ENCODE peak calls at places on chromosomes 7 and 10, in ten cellular contexts. G is psoas muscle, N is PC-9, E is GM23248, R is BE2C, J is ovary, S is IMR-90, X is heart left ventricle, U is iPS DF 6.9, D is HCT116. B is an unnamed sample. For H3K36me3 and H3K27me3, the result is how much of the 10 kb centered on the place peaks cover.

GRCh38 chr7:45583296-45583695 is 9.1 kb downstream of the ADCY1 start:
- DNase-seq in G (no peak), N (no peak), E (no peak), R (no peak), J (no peak), S (no peak), X (no peak), U (no peak), D (no peak), B (no peak)

GRCh38 chr10:36494386-36494785 is 631.0 kb upstream of the ANKRD30A start:
- DNase-seq in G (no peak), N (no peak), E (peak), R (no peak), J (no peak), S (peak), X (no peak), U (no peak), D (no peak), B (peak)

GRCh38 chr7:16660702-16661464 is 14.9 kb downstream of the BZW2 start:
- DNase-seq in G (no peak), N (peak), E (peak), R (no peak), J (no peak), S (peak), X (no peak), U (no peak), D (no peak), B (no peak)

GRCh38 chr7:120402368-120402767 is 129.4 kb downstream of the KCND2 start:
- DNase-seq in G (no peak), N (peak), E (peak), R (no peak), J (no peak), S (peak), X (no peak), U (no peak), D (no peak), B (no peak)

GRCh38 chr10:51092402-51092801 is 18.1 kb downstream of the PRKG1 start:
- DNase-seq in G (peak), N (no peak), E (peak), R (peak), J (peak), S (peak), X (peak), U (no peak), D (no peak), B (peak)

GRCh38 chr7:76077435-76077834 is 29.5 kb downstream of the MDH2 start:
- DNase-seq in G (no peak), N (peak), E (no peak), R (no peak), J (no peak), S (no peak), X (no peak), U (no peak), D (no peak), B (no peak)

GRCh38 chr7:131161103-131161502 is 166.6 kb upstream of the MKLN1 start:
- DNase-seq in G (no peak), N (no peak), E (peak), R (no peak), J (no peak), S (peak), X (no peak), U (no peak), D (no peak), B (no peak)

GRCh38 chr7:140079121-140079536 is 16.4 kb upstream of the PARP12 start:
- DNase-seq in G (peak), N (no peak), E (peak), R (peak), J (peak), S (peak), X (no peak), U (peak), D (no peak), B (peak)

GRCh38 chr10:34906021-34906965 is 91.2 kb upstream of the PARD3 start:
- DNase-seq in G (peak), N (no peak), E (no peak), R (peak), J (no peak), S (peak), X (no peak), U (no peak), D (no peak), B (no peak)

GRCh38 chr7:52447781-52448180 is 587.7 kb upstream of the POM121L12 start:
- DNase-seq in G (no peak), N (peak), E (no peak), R (no peak), J (no peak), S (no peak), X (no peak), U (no peak), D (no peak), B (no peak)

GRCh38 chr10:43409385-43410109 is 561 bp upstream of the HNRNPF start:
- DNase-seq in G (peak), N (no peak), E (peak), R (no peak), J (no peak), S (no peak), X (peak), U (no peak), D (no peak), B (peak)

GRCh38 chr7:78175744-78176143 is 377.2 kb downstream of the PHTF2 start:
- DNase-seq in G (no peak), N (no peak), E (no peak), R (no peak), J (no peak), S (no peak), X (no peak), U (no peak), D (no peak), B (no peak)

GRCh38 chr10:101126684-101127628 is 4.1 kb upstream of the TLX1 start:
- DNase-seq in G (peak), N (no peak), E (no peak), R (no peak), J (no peak), S (no peak), X (no peak), U (no peak), D (no peak), B (no peak)

GRCh38 chr7:158061884-158062656 is 525.6 kb downstream of the PTPRN2 start:
- DNase-seq in G (no peak), N (no peak), E (no peak), R (no peak), J (no peak), S (no peak), X (no peak), U (no peak), D (no peak), B (no peak)

GRCh38 chr7:40027545-40027944 is 77.5 kb downstream of the CDK13 start:
- DNase-seq in G (no peak), N (no peak), E (no peak), R (no peak), J (no peak), S (no peak), X (no peak), U (no peak), D (no peak), B (no peak)

GRCh38 chr7:44565097-44565794 is 8.5 kb downstream of the DDX56 start:
- DNase-seq in G (peak), N (no peak), E (peak), R (peak), J (peak), S (peak), X (peak), U (peak), D (no peak), B (peak)

GRCh38 chr10:11949152-11949551 is 93.5 kb downstream of the UPF2 start:
- DNase-seq in G (no peak), N (no peak), E (no peak), R (no peak), J (no peak), S (no peak), X (no peak), U (no peak), D (no peak), B (no peak)

GRCh38 chr10:11946652-11947051 is 96.0 kb downstream of the UPF2 start:
- DNase-seq in G (no peak), N (no peak), E (no peak), R (no peak), J (no peak), S (no peak), X (no peak), U (no peak), D (no peak), B (no peak)

GRCh38 chr10:11950325-11951018 is 92.1 kb downstream of the UPF2 start:
- DNase-seq in G (no peak), N (no peak), E (no peak), R (no peak), J (no peak), S (no peak), X (no peak), U (no peak), D (no peak), B (no peak)

DNA sequence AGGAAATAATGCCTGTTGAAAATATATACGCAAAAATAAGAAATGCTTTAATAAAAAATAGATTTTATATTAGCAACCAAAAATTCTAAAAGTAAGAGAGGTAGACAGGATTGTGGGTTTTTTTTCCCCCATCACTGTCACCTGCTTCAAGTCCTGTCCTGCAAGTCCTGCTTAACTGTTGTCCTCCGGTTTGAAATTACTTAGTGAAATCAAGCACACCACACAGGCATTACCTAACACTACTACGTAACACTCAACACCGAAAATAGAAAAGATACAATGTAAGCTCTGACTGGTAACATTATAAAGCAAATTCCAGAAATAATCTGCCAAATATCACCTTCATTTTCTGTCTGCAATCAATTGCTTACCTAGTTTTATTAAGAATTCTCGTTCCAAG is 90.9 kb downstream of the UPF2 start:
- DNase-seq in G (no peak), N (no peak), E (no peak), R (no peak), J (no peak), S (no peak), X (no peak), U (no peak), D (no peak), B (no peak)
- H3K36me3 ChIP-seq in G (under half), N (under half), E (under half), R (under half), J (under half), S (under half), X (under half), U (under half), D (under half), B (under half)

DNA sequence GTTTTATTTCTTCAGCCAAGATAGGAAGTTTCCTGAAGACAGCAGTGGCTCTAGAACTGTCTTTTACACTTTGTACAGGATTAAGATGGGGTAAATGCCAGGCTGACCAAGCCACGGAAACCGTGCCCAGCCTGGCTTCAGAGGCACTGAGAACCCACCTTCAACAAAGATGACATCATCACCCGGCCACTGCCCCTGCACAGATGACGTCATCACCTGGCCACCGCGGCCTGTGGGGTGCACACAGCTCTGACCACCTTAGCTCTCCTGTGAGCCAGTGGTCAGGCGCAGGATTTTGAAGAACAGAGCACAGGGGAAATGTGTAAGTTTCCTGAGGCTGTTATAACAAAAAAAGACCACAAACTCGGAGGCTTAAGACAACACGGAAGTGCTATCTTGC is 486.4 kb upstream of the MKI67 start:
- DNase-seq in G (no peak), N (no peak), E (no peak), R (no peak), J (no peak), S (no peak), X (no peak), U (no peak), D (no peak), B (no peak)
- H3K4me3 ChIP-seq in G (no peak), N (no peak), E (no peak), R (no peak), J (no peak), S (no peak), X (no peak), U (no peak), D (no peak), B (no peak)

GRCh38 chr10:68565658-68566057 is 5.5 kb downstream of the TET1 start:
- DNase-seq in G (no peak), N (no peak), E (no peak), R (no peak), J (no peak), S (no peak), X (no peak), U (no peak), D (no peak), B (no peak)
- H3K27me3 ChIP-seq in G (under half), N (under half), E (under half), R (under half), J (under half), S (under half), X (under half), U (under half), D (under half), B (under half)

DNA sequence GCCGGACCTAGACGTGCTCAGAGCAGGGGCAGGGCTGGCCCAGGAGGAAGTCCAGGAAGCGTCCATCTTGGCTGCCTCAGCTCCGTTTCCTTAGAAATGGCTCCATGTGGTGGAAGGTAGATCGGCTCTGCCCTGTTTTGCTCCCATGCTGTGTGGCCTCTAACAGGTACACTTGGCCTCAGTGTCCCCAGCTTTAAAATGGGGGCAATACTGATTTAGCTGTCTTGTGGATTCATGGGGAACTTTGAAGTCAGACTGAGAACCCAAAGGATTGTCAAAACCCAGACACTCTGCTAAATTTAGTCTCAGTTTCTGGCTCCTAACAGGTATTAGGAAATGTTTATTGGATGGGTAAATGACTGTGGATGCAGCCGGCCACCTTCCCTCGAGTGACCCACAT is 15.9 kb downstream of the MTURN start:
- DNase-seq in G (no peak), N (no peak), E (no peak), R (no peak), J (no peak), S (no peak), X (no peak), U (no peak), D (no peak), B (no peak)
- H3K36me3 ChIP-seq in G (under half), N (under half), E (under half), R (under half), J (under half), S (under half), X (under half), U (under half), D (under half), B (under half)

GRCh38 chr7:70131807-70132565 is 533.7 kb downstream of the AUTS2 start:
- DNase-seq in G (no peak), N (no peak), E (no peak), R (peak), J (no peak), S (no peak), X (no peak), U (no peak), D (no peak), B (no peak)

GRCh38 chr7:70135656-70136055 is 537.4 kb downstream of the AUTS2 start:
- DNase-seq in G (no peak), N (no peak), E (no peak), R (no peak), J (no peak), S (no peak), X (no peak), U (no peak), D (no peak), B (no peak)

GRCh38 chr7:70134029-70134445 is 535.8 kb downstream of the AUTS2 start:
- DNase-seq in G (no peak), N (no peak), E (no peak), R (peak), J (no peak), S (no peak), X (no peak), U (no peak), D (no peak), B (peak)

GRCh38 chr7:70132802-70133201 is 534.5 kb downstream of the AUTS2 start:
- DNase-seq in G (no peak), N (no peak), E (no peak), R (no peak), J (no peak), S (no peak), X (no peak), U (no peak), D (no peak), B (peak)

DNA sequence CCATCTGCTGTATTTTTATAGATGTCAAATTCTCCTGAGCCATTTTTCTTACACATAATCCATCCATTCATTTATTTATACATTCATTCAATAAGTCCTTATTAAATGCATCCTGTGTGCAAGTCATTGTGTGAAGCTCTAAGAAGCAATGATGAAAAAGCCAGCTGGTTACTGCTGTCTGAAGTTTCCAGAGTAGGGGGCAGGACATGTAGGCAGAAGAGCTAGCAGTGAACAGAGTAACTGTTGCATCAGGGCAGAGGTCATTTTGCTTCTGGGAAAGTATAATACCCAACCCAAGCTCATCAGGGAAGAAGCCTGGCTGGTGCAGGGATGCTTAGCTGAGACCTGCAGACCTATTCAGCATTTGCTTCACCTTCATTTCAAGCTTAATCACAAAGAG is 535.0 kb downstream of the AUTS2 start:
- DNase-seq in G (no peak), N (no peak), E (no peak), R (peak), J (no peak), S (no peak), X (no peak), U (no peak), D (no peak), B (no peak)
- H3K4me3 ChIP-seq in G (no peak), N (no peak), E (no peak), R (no peak), J (no peak), S (no peak), X (no peak), U (no peak), D (no peak), B (no peak)

DNA sequence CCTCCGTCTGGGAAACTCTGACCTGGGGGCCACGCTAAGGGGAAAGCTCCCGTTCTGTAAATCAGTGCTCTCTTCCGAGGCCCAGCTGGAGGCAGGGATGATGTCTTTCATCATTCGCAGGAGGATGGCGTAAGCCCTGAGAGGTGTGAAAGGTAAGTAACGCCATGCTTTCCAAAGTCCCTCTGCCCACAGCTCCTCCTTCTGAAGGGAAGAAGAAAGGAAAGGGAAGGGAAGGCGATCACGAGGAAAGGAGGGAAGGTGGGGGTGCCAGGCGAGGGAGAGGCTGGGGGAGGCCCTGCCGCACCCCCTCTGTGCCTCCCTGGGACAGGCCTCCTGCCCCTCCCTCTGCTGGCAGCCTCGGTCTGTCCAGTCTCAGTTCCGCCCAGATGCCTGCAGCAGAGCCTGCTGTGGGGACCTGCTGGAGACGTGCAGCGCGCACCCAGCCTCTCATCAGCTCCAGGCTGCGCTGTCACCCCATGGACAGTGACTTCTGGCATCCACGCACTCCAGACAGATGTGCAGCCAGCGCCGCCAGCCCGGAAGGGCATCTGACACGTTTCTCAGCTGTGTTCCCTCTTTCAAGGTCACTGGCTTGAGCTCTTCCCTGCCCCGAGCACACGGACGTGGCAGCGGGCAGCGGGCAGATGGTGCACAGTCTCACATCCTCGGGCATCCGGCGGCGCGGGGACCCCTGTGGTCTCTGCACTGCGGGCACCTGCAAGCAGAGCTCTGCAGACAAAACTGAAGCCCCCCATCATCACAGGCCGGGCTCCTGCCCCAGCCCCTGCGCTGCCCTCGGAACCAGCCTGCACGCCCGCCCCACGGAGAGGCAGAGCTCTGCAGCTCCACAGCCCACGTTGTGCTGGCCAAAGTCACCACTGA is 60.6 kb downstream of the INSIG1 start:
- DNase-seq in G (peak), N (no peak), E (peak), R (peak), J (no peak), S (no peak), X (no peak), U (no peak), D (no peak), B (no peak)
- H3K27me3 ChIP-seq in G (half or more), N (half or more), E (under half), R (under half), J (under half), S (under half), X (half or more), U (under half), D (under half), B (under half)

GRCh38 chr7:155706376-155706775 is 61.9 kb downstream of the RBM33 start:
- DNase-seq in G (no peak), N (no peak), E (no peak), R (no peak), J (no peak), S (no peak), X (no peak), U (no peak), D (no peak), B (no peak)

GRCh38 chr7:155709453-155709852 is 65.0 kb downstream of the RBM33 start:
- DNase-seq in G (no peak), N (no peak), E (no peak), R (no peak), J (no peak), S (no peak), X (no peak), U (no peak), D (no peak), B (no peak)

GRCh38 chr7:155701972-155702544 is 57.6 kb downstream of the RBM33 start:
- DNase-seq in G (no peak), N (no peak), E (peak), R (no peak), J (no peak), S (no peak), X (no peak), U (no peak), D (no peak), B (no peak)

GRCh38 chr7:155702616-155703015 is 58.2 kb downstream of the RBM33 start:
- DNase-seq in G (no peak), N (peak), E (peak), R (no peak), J (no peak), S (peak), X (no peak), U (no peak), D (no peak), B (no peak)

DNA sequence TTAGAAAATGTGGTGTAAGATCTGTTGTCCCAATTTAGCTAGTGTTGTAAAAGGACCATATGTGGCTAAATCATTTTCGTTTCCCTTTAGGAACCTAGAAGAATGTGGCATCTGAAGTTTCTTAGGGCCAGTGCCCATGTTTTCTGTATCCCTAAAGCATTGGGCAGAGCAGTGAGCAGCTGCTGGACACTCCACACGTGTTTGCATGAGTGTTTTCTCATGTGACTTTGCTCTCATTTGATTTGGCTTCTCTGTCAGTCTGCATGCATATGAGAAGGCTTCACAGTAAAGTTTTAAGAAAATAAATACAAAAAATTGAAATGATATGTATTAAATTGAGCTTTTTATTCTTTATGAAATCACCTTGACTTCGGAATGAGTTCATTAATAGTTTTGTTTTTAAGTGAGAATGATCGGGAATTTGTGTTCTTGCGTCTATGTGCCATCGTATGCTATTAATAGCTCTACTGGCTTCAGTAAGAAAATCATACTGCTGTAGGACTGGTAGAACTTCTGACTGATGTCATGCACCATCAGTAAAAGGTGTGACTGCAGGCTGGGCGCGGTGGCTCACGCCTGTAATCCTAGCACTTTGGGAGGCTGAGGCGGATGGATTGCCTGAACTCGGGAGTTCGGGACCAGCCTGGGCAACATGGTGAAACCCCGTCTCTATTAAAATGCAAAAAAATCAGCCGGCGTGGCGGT is 61.3 kb downstream of the RBM33 start:
- DNase-seq in G (no peak), N (no peak), E (no peak), R (no peak), J (no peak), S (no peak), X (no peak), U (no peak), D (no peak), B (no peak)
- H3K36me3 ChIP-seq in G (under half), N (half or more), E (half or more), R (half or more), J (under half), S (under half), X (under half), U (under half), D (under half), B (under half)